ENCODE peak calls at places on chromosomes 5 and 9, in seven cellular contexts. R is colonic mucosa, B is transverse colon, S is A549, F is uterus, V is IMR-90, K is upper lobe of right lung. I is an unnamed sample.

GRCh38 chr9:134648701-134649525 is 7.3 kb downstream of the COL5A1 start:
- DNase-seq in V (peak; percentile 56), R (no peak), F (no peak), S (no peak), B (no peak), K (no peak), I (no peak)

GRCh38 chr5:6483880-6484382 is 35.3 kb downstream of the UBE2QL1 start:
- DNase-seq in S (no peak), V (no peak), R (no peak), K (no peak), B (peak; percentile 27), F (no peak), I (no peak)

GRCh38 chr9:116860509-116861120 is 173.5 kb downstream of the TRIM32 start:
- DNase-seq in S (peak; percentile 76), K (no peak), R (peak; percentile 64), B (peak; percentile 51), V (peak; percentile 63), F (peak; percentile 32), I (peak; percentile 78)

GRCh38 chr5:52725781-52726180 is 61.9 kb upstream of the ITGA1 start:
- DNase-seq in V (no peak), B (peak; percentile 29), S (no peak), F (peak; percentile 22), R (peak; percentile 35), K (no peak), I (no peak)

GRCh38 chr5:18699681-18700080 is 1065.4 kb downstream of the TAF11L14 start:
- DNase-seq in K (no peak), R (no peak), F (no peak), V (no peak), B (no peak), S (no peak), I (no peak)

GRCh38 chr9:69861011-69861410 is 40.4 kb downstream of the CFAP95 start:
- DNase-seq in K (no peak), F (no peak), B (no peak), R (no peak), S (no peak), V (no peak), I (no peak)

GRCh38 chr9:72898784-72899733 is 53.8 kb downstream of the ALDH1A1 start:
- DNase-seq in K (no peak), S (no peak), F (no peak), B (no peak), V (no peak), R (no peak), I (no peak)

GRCh38 chr5:142652563-142652962 is 33.3 kb downstream of the FGF1 start:
- DNase-seq in K (no peak), V (no peak), R (no peak), B (no peak), S (no peak), F (no peak), I (no peak)

GRCh38 chr9:31390352-31391025 is 994.0 kb upstream of the ACO1 start:
- DNase-seq in F (no peak), V (no peak), B (no peak), R (no peak), S (no peak), K (no peak), I (no peak)

GRCh38 chr5:111689576-111689975 is 67.4 kb downstream of the NREP start:
- DNase-seq in R (no peak), B (no peak), K (no peak), F (no peak), V (no peak), S (no peak), I (no peak)

GRCh38 chr5:2675548-2675947 is 75.9 kb downstream of the IRX2 start:
- DNase-seq in S (no peak), K (no peak), V (no peak), B (no peak), R (no peak), F (no peak), I (no peak)

GRCh38 chr9:115088856-115089255 is 29.1 kb downstream of the TNC start:
- DNase-seq in B (no peak), S (no peak), V (peak; percentile 65), R (no peak), F (no peak), K (no peak), I (no peak)

DNA sequence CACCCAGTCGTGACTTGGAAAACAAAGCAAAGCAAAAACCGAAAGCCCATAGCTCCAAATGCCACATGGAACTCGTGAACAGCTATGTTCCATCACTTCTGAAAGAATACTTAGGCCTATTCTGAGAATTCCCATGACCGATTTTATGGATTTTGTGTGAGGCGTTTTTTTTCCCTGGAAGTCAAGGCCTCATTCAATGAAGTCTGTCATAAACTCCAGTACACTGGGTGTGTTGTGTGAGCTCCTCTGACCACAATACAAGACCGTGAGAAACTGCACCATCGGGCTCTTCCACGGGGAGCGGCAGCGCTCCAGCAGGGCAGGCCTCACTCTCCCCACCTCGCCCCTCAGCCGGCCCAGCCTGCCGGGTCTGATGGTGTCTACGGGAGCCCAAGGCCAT is 209.5 kb downstream of the FANCC start:
- DNase-seq in S (no peak), F (no peak), B (no peak), R (no peak), V (no peak), K (peak; percentile 31), I (no peak)
- H3K4me1 ChIP-seq in S (peaks cover 5% of the 10 kb centered on the region), F (no peaks in the 10 kb centered on the region), B (no peaks in the 10 kb centered on the region), R (no peaks in the 10 kb centered on the region), V (peaks cover 5% of the 10 kb centered on the region), K (no peaks in the 10 kb centered on the region), I (peaks cover 16% of the 10 kb centered on the region)

GRCh38 chr5:41921874-41922273 is 3.2 kb upstream of the FBXO4 start:
- DNase-seq in R (no peak), V (peak; percentile 60), S (no peak), B (no peak), K (no peak), F (no peak), I (no peak)

GRCh38 chr5:41921166-41921565 is 3.9 kb upstream of the FBXO4 start:
- DNase-seq in B (no peak), S (no peak), K (no peak), F (no peak), R (no peak), V (no peak), I (no peak)

DNA sequence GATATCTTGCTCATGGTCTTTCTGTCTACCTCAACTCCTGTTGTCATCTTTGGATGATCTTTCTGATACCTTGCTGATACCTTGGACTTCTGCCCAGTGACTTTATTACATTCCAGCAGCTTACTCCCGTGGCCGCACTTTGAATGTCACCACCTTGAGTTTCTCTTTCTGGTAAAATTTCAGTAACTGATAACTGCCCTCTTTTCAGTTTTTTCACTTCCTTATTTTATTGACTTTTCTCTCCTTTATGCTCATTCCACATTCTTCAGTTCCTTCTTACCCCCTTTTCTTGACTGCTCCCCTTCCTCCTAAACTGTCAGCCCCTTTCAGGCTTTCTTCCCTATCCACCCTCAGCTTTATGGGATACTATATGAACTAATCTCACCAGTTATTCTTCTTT is 7.0 kb upstream of the FBXO4 start:
- DNase-seq in R (no peak), B (no peak), V (no peak), F (no peak), S (no peak), K (no peak), I (no peak)
- H3K4me3 ChIP-seq in R (no peak overlapping the region), B (no peak overlapping the region), V (no peak overlapping the region), F (no peak overlapping the region), S (no peak overlapping the region), K (no peak overlapping the region), I (no peak overlapping the region)

GRCh38 chr5:170747851-170748250 is 35.7 kb upstream of the GABRP start:
- DNase-seq in B (no peak), S (peak; percentile 36), K (no peak), R (no peak), V (no peak), F (no peak), I (peak; percentile 69)
- TF ChIP-seq CTCF in B (peak; percentile 21), S (peak; percentile 26), K (peak; percentile 30), R (no peak), V (peak; percentile 34), F (no peak), I (peak; percentile 65)

GRCh38 chr9:27476870-27477269 is 47.2 kb upstream of the IFNK start:
- DNase-seq in F (no peak), V (no peak), B (no peak), S (no peak), K (no peak), R (no peak), I (no peak)
- H3K4me1 ChIP-seq in F (no peaks in the 10 kb centered on the region), V (no peaks in the 10 kb centered on the region), B (no peaks in the 10 kb centered on the region), S (no peaks in the 10 kb centered on the region), K (peaks cover 26% of the 10 kb centered on the region), R (no peaks in the 10 kb centered on the region), I (no peaks in the 10 kb centered on the region)

GRCh38 chr5:39423331-39423751 is 1.4 kb downstream of the DAB2 start:
- DNase-seq in R (peak; percentile 51), F (no peak), V (no peak), B (peak; percentile 31), S (no peak), K (no peak), I (no peak)
- H3K4me3 ChIP-seq in R (peak overlapping the region; percentile 63), F (peak overlapping the region; percentile 50), V (peak overlapping the region; percentile 99), B (peak overlapping the region; percentile 62), S (peak overlapping the region; percentile 54), K (peak overlapping the region; percentile 69), I (no peak overlapping the region)